ENCODE peak calls at places on chromosomes 5 and 9, in six cellular contexts. C is stimulated activated CD8-positive, alpha-beta memory T cell treated with anti-CD3 and anti-CD28 coated beads, Interleukin-2, amount 100 ng/mL, for 48 hours; V is HS-27A; A is stimulated activated CD4-positive, alpha-beta T cell treated with anti-CD3 and anti-CD28 coated beads, Interleukin-15, amount 100 ng/mL, for 1 hour; E is hypothalamus; Q is T-helper 2 cell. X is an unnamed sample.

GRCh38 chr5:87340716-87341115 is 72.0 kb downstream of the CCNH start:
- DNase-seq in C (no peak), V (no peak), A (no peak), E (no peak), Q (peak), X (no peak)

GRCh38 chr5:71483355-71483754 is 27.9 kb downstream of the BDP1 start:
- DNase-seq in C (no peak), V (peak), A (no peak), E (no peak), Q (no peak), X (peak)

GRCh38 chr9:99556998-99557397 is 264.7 kb upstream of the NR4A3 start:
- DNase-seq in C (no peak), V (no peak), A (no peak), E (no peak), Q (no peak), X (no peak)

GRCh38 chr5:10103098-10103497 is 146.6 kb downstream of the ATPSCKMT start:
- DNase-seq in C (no peak), V (no peak), A (no peak), E (no peak), Q (no peak), X (no peak)

GRCh38 chr5:172773481-172774469 is 2.8 kb upstream of the DUSP1 start:
- DNase-seq in C (no peak), V (no peak), A (no peak), E (no peak), Q (no peak), X (no peak)

GRCh38 chr5:108380531-108381021 is 1.3 kb downstream of the FBXL17 start:
- DNase-seq in C (peak), V (no peak), A (peak), E (peak), Q (peak), X (peak)

GRCh38 chr5:55176176-55176818 is 3.3 kb upstream of the CDC20B start:
- DNase-seq in C (no peak), V (no peak), A (no peak), E (no peak), Q (peak), X (no peak)

GRCh38 chr5:75948441-75948840 is 134.7 kb upstream of the SV2C start:
- DNase-seq in C (no peak), V (no peak), A (no peak), E (no peak), Q (no peak), X (no peak)

GRCh38 chr5:107455111-107455544 is 215.6 kb downstream of the EFNA5 start:
- DNase-seq in C (no peak), V (peak), A (no peak), E (no peak), Q (no peak), X (no peak)

GRCh38 chr9:125145425-125145824 is 2.1 kb upstream of the SCAI start:
- DNase-seq in C (no peak), V (no peak), A (no peak), E (no peak), Q (no peak), X (no peak)

GRCh38 chr9:26748449-26749058 is 144.0 kb downstream of the CAAP1 start:
- DNase-seq in C (no peak), V (no peak), A (no peak), E (no peak), Q (no peak), X (no peak)

GRCh38 chr9:93316726-93317494 is 133.0 kb downstream of the WNK2 start:
- DNase-seq in C (no peak), V (no peak), A (no peak), E (no peak), Q (no peak), X (no peak)

GRCh38 chr5:150785950-150786349 is 7.4 kb downstream of the SMIM3 start:
- DNase-seq in C (no peak), V (no peak), A (no peak), E (no peak), Q (no peak), X (no peak)